ENCODE peak calls at places on chromosomes 7 and 10, in nine cellular contexts. One of them, this sample, is unnamed.

GRCh38 chr10:29130190-29130673 is 158.6 kb upstream of the LYZL1 start:
- DNase-seq in AG08395: peak; percentile 31
- DNase-seq in iris pigment epithelial cell: peak; percentile 50
- DNase-seq in NCI-H1105 treated with DMSO at 0.1 percent for 48 hours: peak; percentile 9
- DNase-seq in NCI-H460: no peak
- DNase-seq in M059J: peak; percentile 33
- DNase-seq in HuH-7.5: peak; percentile 55
- DNase-seq in T-helper 9 cell: no peak
- DNase-seq in SJSA1: no peak
- DNase-seq in this sample: no peak

GRCh38 chr7:2927592-2927991 is 83.5 kb upstream of the GNA12 start:
- DNase-seq in AG08395: no peak
- DNase-seq in iris pigment epithelial cell: no peak
- DNase-seq in NCI-H1105 treated with DMSO at 0.1 percent for 48 hours: no peak
- DNase-seq in NCI-H460: no peak
- DNase-seq in M059J: no peak
- DNase-seq in HuH-7.5: no peak
- DNase-seq in T-helper 9 cell: no peak
- DNase-seq in SJSA1: no peak
- DNase-seq in this sample: no peak

GRCh38 chr7:142880886-142881505 is 4.5 kb downstream of the TRPV6 start:
- DNase-seq in AG08395: peak; percentile 48
- DNase-seq in iris pigment epithelial cell: peak; percentile 37
- DNase-seq in NCI-H1105 treated with DMSO at 0.1 percent for 48 hours: peak; percentile 20
- DNase-seq in NCI-H460: peak; percentile 12
- DNase-seq in M059J: no peak
- DNase-seq in HuH-7.5: peak; percentile 43
- DNase-seq in T-helper 9 cell: peak; percentile 32
- DNase-seq in SJSA1: peak; percentile 43
- DNase-seq in this sample: peak; percentile 25

GRCh38 chr7:28920424-28920823 is 37.7 kb downstream of the TRIL start:
- DNase-seq in AG08395: no peak
- DNase-seq in iris pigment epithelial cell: no peak
- DNase-seq in NCI-H1105 treated with DMSO at 0.1 percent for 48 hours: no peak
- DNase-seq in NCI-H460: no peak
- DNase-seq in M059J: peak; percentile 13
- DNase-seq in HuH-7.5: no peak
- DNase-seq in T-helper 9 cell: no peak
- DNase-seq in SJSA1: no peak
- DNase-seq in this sample: no peak

GRCh38 chr10:110399163-110400094 is 94.7 kb upstream of the SMNDC1 start:
- DNase-seq in AG08395: peak; percentile 94
- DNase-seq in iris pigment epithelial cell: peak; percentile 100
- DNase-seq in NCI-H1105 treated with DMSO at 0.1 percent for 48 hours: no peak
- DNase-seq in NCI-H460: peak; percentile 98
- DNase-seq in M059J: peak; percentile 98
- DNase-seq in HuH-7.5: no peak
- DNase-seq in T-helper 9 cell: no peak
- DNase-seq in SJSA1: peak; percentile 88
- DNase-seq in this sample: no peak

GRCh38 chr7:83271212-83272099 is 108.8 kb upstream of the PCLO start:
- DNase-seq in AG08395: peak; percentile 10
- DNase-seq in iris pigment epithelial cell: peak; percentile 67
- DNase-seq in NCI-H1105 treated with DMSO at 0.1 percent for 48 hours: peak; percentile 78
- DNase-seq in NCI-H460: peak; percentile 54
- DNase-seq in M059J: peak; percentile 37
- DNase-seq in HuH-7.5: no peak
- DNase-seq in T-helper 9 cell: no peak
- DNase-seq in SJSA1: no peak
- DNase-seq in this sample: no peak

GRCh38 chr7:128838981-128839731 is 8.9 kb downstream of the FLNC start:
- DNase-seq in AG08395: no peak
- DNase-seq in iris pigment epithelial cell: no peak
- DNase-seq in NCI-H1105 treated with DMSO at 0.1 percent for 48 hours: no peak
- DNase-seq in NCI-H460: no peak
- DNase-seq in M059J: no peak
- DNase-seq in HuH-7.5: no peak
- DNase-seq in T-helper 9 cell: no peak
- DNase-seq in SJSA1: peak; percentile 39
- DNase-seq in this sample: no peak

GRCh38 chr7:27243340-27244163 is 950 bp downstream of the EVX1 start:
- DNase-seq in AG08395: no peak
- DNase-seq in iris pigment epithelial cell: no peak
- DNase-seq in NCI-H1105 treated with DMSO at 0.1 percent for 48 hours: no peak
- DNase-seq in NCI-H460: no peak
- DNase-seq in M059J: no peak
- DNase-seq in HuH-7.5: no peak
- DNase-seq in T-helper 9 cell: no peak
- DNase-seq in SJSA1: no peak
- DNase-seq in this sample: no peak

GRCh38 chr10:106672517-106673175 is 491.9 kb downstream of the SORCS1 start:
- DNase-seq in AG08395: no peak
- DNase-seq in iris pigment epithelial cell: no peak
- DNase-seq in NCI-H1105 treated with DMSO at 0.1 percent for 48 hours: no peak
- DNase-seq in NCI-H460: no peak
- DNase-seq in M059J: peak; percentile 2
- DNase-seq in HuH-7.5: no peak
- DNase-seq in T-helper 9 cell: no peak
- DNase-seq in SJSA1: no peak
- DNase-seq in this sample: no peak

GRCh38 chr10:17783751-17784150 is 25.4 kb upstream of the MRC1 start:
- DNase-seq in AG08395: no peak
- DNase-seq in iris pigment epithelial cell: no peak
- DNase-seq in NCI-H1105 treated with DMSO at 0.1 percent for 48 hours: no peak
- DNase-seq in NCI-H460: no peak
- DNase-seq in M059J: no peak
- DNase-seq in HuH-7.5: no peak
- DNase-seq in T-helper 9 cell: no peak
- DNase-seq in SJSA1: no peak
- DNase-seq in this sample: no peak

GRCh38 chr7:46220066-46220630 is 299.1 kb upstream of the IGFBP3 start:
- DNase-seq in AG08395: peak; percentile 56
- DNase-seq in iris pigment epithelial cell: no peak
- DNase-seq in NCI-H1105 treated with DMSO at 0.1 percent for 48 hours: no peak
- DNase-seq in NCI-H460: no peak
- DNase-seq in M059J: peak; percentile 93
- DNase-seq in HuH-7.5: no peak
- DNase-seq in T-helper 9 cell: no peak
- DNase-seq in SJSA1: no peak
- DNase-seq in this sample: no peak

GRCh38 chr7:70355591-70356323 is 757.5 kb downstream of the AUTS2 start:
- DNase-seq in AG08395: no peak
- DNase-seq in iris pigment epithelial cell: no peak
- DNase-seq in NCI-H1105 treated with DMSO at 0.1 percent for 48 hours: no peak
- DNase-seq in NCI-H460: no peak
- DNase-seq in M059J: peak; percentile 4
- DNase-seq in HuH-7.5: no peak
- DNase-seq in T-helper 9 cell: no peak
- DNase-seq in SJSA1: no peak
- DNase-seq in this sample: no peak

GRCh38 chr7:11749629-11750028 is 82.4 kb downstream of the THSD7A start:
- DNase-seq in AG08395: no peak
- DNase-seq in iris pigment epithelial cell: peak; percentile 11
- DNase-seq in NCI-H1105 treated with DMSO at 0.1 percent for 48 hours: no peak
- DNase-seq in NCI-H460: no peak
- DNase-seq in M059J: peak; percentile 54
- DNase-seq in HuH-7.5: no peak
- DNase-seq in T-helper 9 cell: no peak
- DNase-seq in SJSA1: no peak
- DNase-seq in this sample: no peak

GRCh38 chr10:4527281-4527960 is 298.6 kb upstream of the AKR1E2 start:
- DNase-seq in AG08395: peak; percentile 76
- DNase-seq in iris pigment epithelial cell: no peak
- DNase-seq in NCI-H1105 treated with DMSO at 0.1 percent for 48 hours: no peak
- DNase-seq in NCI-H460: no peak
- DNase-seq in M059J: peak; percentile 72
- DNase-seq in HuH-7.5: no peak
- DNase-seq in T-helper 9 cell: no peak
- DNase-seq in SJSA1: peak; percentile 71
- DNase-seq in this sample: no peak

GRCh38 chr10:92052741-92053140 is 129.2 kb downstream of the BTAF1 start:
- DNase-seq in AG08395: no peak
- DNase-seq in iris pigment epithelial cell: no peak
- DNase-seq in NCI-H1105 treated with DMSO at 0.1 percent for 48 hours: no peak
- DNase-seq in NCI-H460: no peak
- DNase-seq in M059J: no peak
- DNase-seq in HuH-7.5: no peak
- DNase-seq in T-helper 9 cell: no peak
- DNase-seq in SJSA1: no peak
- DNase-seq in this sample: no peak

GRCh38 chr7:15720849-15721471 is 34.5 kb upstream of the MEOX2 start:
- DNase-seq in AG08395: peak; percentile 38
- DNase-seq in iris pigment epithelial cell: peak; percentile 55
- DNase-seq in NCI-H1105 treated with DMSO at 0.1 percent for 48 hours: peak; percentile 41
- DNase-seq in NCI-H460: peak; percentile 42
- DNase-seq in M059J: peak; percentile 34
- DNase-seq in HuH-7.5: no peak
- DNase-seq in T-helper 9 cell: no peak
- DNase-seq in SJSA1: no peak
- DNase-seq in this sample: no peak

GRCh38 chr7:157674715-157675426 is 338.1 kb downstream of the DNAJB6 start:
- DNase-seq in AG08395: no peak
- DNase-seq in iris pigment epithelial cell: no peak
- DNase-seq in NCI-H1105 treated with DMSO at 0.1 percent for 48 hours: no peak
- DNase-seq in NCI-H460: no peak
- DNase-seq in M059J: no peak
- DNase-seq in HuH-7.5: no peak
- DNase-seq in T-helper 9 cell: no peak
- DNase-seq in SJSA1: peak; percentile 39
- DNase-seq in this sample: no peak

GRCh38 chr7:107236857-107237256 is 68.1 kb downstream of the HBP1 start:
- DNase-seq in AG08395: no peak
- DNase-seq in iris pigment epithelial cell: peak; percentile 50
- DNase-seq in NCI-H1105 treated with DMSO at 0.1 percent for 48 hours: no peak
- DNase-seq in NCI-H460: no peak
- DNase-seq in M059J: no peak
- DNase-seq in HuH-7.5: no peak
- DNase-seq in T-helper 9 cell: no peak
- DNase-seq in SJSA1: no peak
- DNase-seq in this sample: no peak

GRCh38 chr10:127196955-127197432 is 603 bp upstream of the INSYN2A start:
- DNase-seq in AG08395: no peak
- DNase-seq in iris pigment epithelial cell: no peak
- DNase-seq in NCI-H1105 treated with DMSO at 0.1 percent for 48 hours: no peak
- DNase-seq in NCI-H460: no peak
- DNase-seq in M059J: no peak
- DNase-seq in HuH-7.5: no peak
- DNase-seq in T-helper 9 cell: no peak
- DNase-seq in SJSA1: no peak
- DNase-seq in this sample: no peak

GRCh38 chr7:44072364-44073231 is 7.2 kb upstream of the PGAM2 start:
- DNase-seq in AG08395: peak; percentile 89
- DNase-seq in iris pigment epithelial cell: peak; percentile 85
- DNase-seq in NCI-H1105 treated with DMSO at 0.1 percent for 48 hours: peak; percentile 38
- DNase-seq in NCI-H460: peak; percentile 75
- DNase-seq in M059J: peak; percentile 97
- DNase-seq in HuH-7.5: peak; percentile 81
- DNase-seq in T-helper 9 cell: peak; percentile 16
- DNase-seq in SJSA1: peak; percentile 94
- DNase-seq in this sample: no peak

GRCh38 chr10:11164806-11165590 is 147.3 kb downstream of the CELF2 start:
- DNase-seq in AG08395: peak; percentile 83
- DNase-seq in iris pigment epithelial cell: peak; percentile 82
- DNase-seq in NCI-H1105 treated with DMSO at 0.1 percent for 48 hours: peak; percentile 59
- DNase-seq in NCI-H460: no peak
- DNase-seq in M059J: peak; percentile 28
- DNase-seq in HuH-7.5: no peak
- DNase-seq in T-helper 9 cell: peak; percentile 50
- DNase-seq in SJSA1: no peak
- DNase-seq in this sample: peak; percentile 56

GRCh38 chr10:103814104-103814503 is 41.3 kb downstream of the SH3PXD2A start:
- DNase-seq in AG08395: no peak
- DNase-seq in iris pigment epithelial cell: no peak
- DNase-seq in NCI-H1105 treated with DMSO at 0.1 percent for 48 hours: no peak
- DNase-seq in NCI-H460: no peak
- DNase-seq in M059J: no peak
- DNase-seq in HuH-7.5: no peak
- DNase-seq in T-helper 9 cell: no peak
- DNase-seq in SJSA1: no peak
- DNase-seq in this sample: no peak

GRCh38 chr10:35443858-35444257 is 107.5 kb downstream of the CCNY start:
- DNase-seq in AG08395: no peak
- DNase-seq in iris pigment epithelial cell: no peak
- DNase-seq in NCI-H1105 treated with DMSO at 0.1 percent for 48 hours: no peak
- DNase-seq in NCI-H460: no peak
- DNase-seq in M059J: no peak
- DNase-seq in HuH-7.5: no peak
- DNase-seq in T-helper 9 cell: no peak
- DNase-seq in SJSA1: no peak
- DNase-seq in this sample: no peak

GRCh38 chr7:44469461-44469860 is 21.0 kb downstream of the NUDCD3 start:
- DNase-seq in AG08395: no peak
- DNase-seq in iris pigment epithelial cell: no peak
- DNase-seq in NCI-H1105 treated with DMSO at 0.1 percent for 48 hours: no peak
- DNase-seq in NCI-H460: no peak
- DNase-seq in M059J: peak; percentile 37
- DNase-seq in HuH-7.5: no peak
- DNase-seq in T-helper 9 cell: no peak
- DNase-seq in SJSA1: no peak
- DNase-seq in this sample: no peak

GRCh38 chr7:70131807-70132565 is 533.7 kb downstream of the AUTS2 start:
- DNase-seq in AG08395: no peak
- DNase-seq in iris pigment epithelial cell: no peak
- DNase-seq in NCI-H1105 treated with DMSO at 0.1 percent for 48 hours: peak; percentile 44
- DNase-seq in NCI-H460: no peak
- DNase-seq in M059J: peak; percentile 57
- DNase-seq in HuH-7.5: no peak
- DNase-seq in T-helper 9 cell: no peak
- DNase-seq in SJSA1: no peak
- DNase-seq in this sample: no peak

GRCh38 chr7:5279734-5280133 is 3.0 kb upstream of the SLC29A4 start:
- DNase-seq in AG08395: no peak
- DNase-seq in iris pigment epithelial cell: no peak
- DNase-seq in NCI-H1105 treated with DMSO at 0.1 percent for 48 hours: no peak
- DNase-seq in NCI-H460: no peak
- DNase-seq in M059J: no peak
- DNase-seq in HuH-7.5: no peak
- DNase-seq in T-helper 9 cell: no peak
- DNase-seq in SJSA1: no peak
- DNase-seq in this sample: no peak

GRCh38 chr10:58641708-58642107 is 129.0 kb downstream of the BICC1 start:
- DNase-seq in AG08395: peak; percentile 35
- DNase-seq in iris pigment epithelial cell: peak; percentile 86
- DNase-seq in NCI-H1105 treated with DMSO at 0.1 percent for 48 hours: no peak
- DNase-seq in NCI-H460: no peak
- DNase-seq in M059J: peak; percentile 63
- DNase-seq in HuH-7.5: no peak
- DNase-seq in T-helper 9 cell: no peak
- DNase-seq in SJSA1: no peak
- DNase-seq in this sample: no peak

GRCh38 chr7:36088966-36089365 is 64.1 kb upstream of the EEPD1 start:
- DNase-seq in AG08395: no peak
- DNase-seq in iris pigment epithelial cell: no peak
- DNase-seq in NCI-H1105 treated with DMSO at 0.1 percent for 48 hours: no peak
- DNase-seq in NCI-H460: no peak
- DNase-seq in M059J: no peak
- DNase-seq in HuH-7.5: no peak
- DNase-seq in T-helper 9 cell: no peak
- DNase-seq in SJSA1: no peak
- DNase-seq in this sample: no peak